ENCODE peak calls at places on chromosomes 1 and 21, in eight cellular contexts. S is cardiac muscle cell; K is left ventricle myocardium inferior; A is coronary artery; V is body of pancreas; M is activated CD8-positive, alpha-beta T cell treated with anti-CD3 and anti-CD28 coated beads for 36 hours; I is type B pancreatic cell; H is AG09319. W is an unnamed sample.

GRCh38 chr1:76430532-76430931 is 356.0 kb downstream of the ST6GALNAC3 start:
- DNase-seq in S (peak; percentile 19), K (no peak), A (no peak), V (no peak), M (no peak), I (no peak), H (no peak), W (no peak)

GRCh38 chr1:219088778-219089557 is 84.7 kb upstream of the LYPLAL1 start:
- DNase-seq in S (peak; percentile 95), K (peak; percentile 19), A (peak; percentile 80), V (no peak), M (no peak), I (no peak), H (peak; percentile 75), W (peak; percentile 16)

GRCh38 chr1:116429821-116430374 is 56.9 kb downstream of the ATP1A1 start:
- DNase-seq in S (no peak), K (no peak), A (no peak), V (no peak), M (no peak), I (no peak), H (no peak), W (no peak)

GRCh38 chr1:14970115-14970798 is 183.3 kb upstream of the TMEM51 start:
- DNase-seq in S (peak; percentile 81), K (peak; percentile 42), A (peak; percentile 88), V (peak; percentile 29), M (peak; percentile 78), I (no peak), H (peak; percentile 88), W (no peak)

GRCh38 chr21:26469789-26470188 is 103.3 kb downstream of the CYYR1 start:
- DNase-seq in S (peak; percentile 59), K (no peak), A (no peak), V (no peak), M (no peak), I (no peak), H (peak; percentile 15), W (no peak)

GRCh38 chr1:231248778-231249177 is 7.8 kb downstream of the GNPAT start:
- DNase-seq in S (no peak), K (no peak), A (no peak), V (no peak), M (no peak), I (no peak), H (no peak), W (no peak)

GRCh38 chr21:45612096-45613019 is 31.2 kb upstream of the PCBP3 start:
- DNase-seq in S (peak; percentile 87), K (no peak), A (peak; percentile 61), V (no peak), M (no peak), I (no peak), H (no peak), W (no peak)

GRCh38 chr1:234246638-234247116 is 126.6 kb upstream of the COA6 start:
- DNase-seq in S (no peak), K (no peak), A (no peak), V (no peak), M (no peak), I (no peak), H (no peak), W (peak; percentile 43)

GRCh38 chr1:151583796-151584195 is 28.1 kb upstream of the SNX27 start:
- DNase-seq in S (no peak), K (no peak), A (no peak), V (no peak), M (no peak), I (no peak), H (no peak), W (no peak)

GRCh38 chr1:65423884-65424655 is 3.6 kb downstream of the LEPR start:
- DNase-seq in S (peak; percentile 89), K (no peak), A (no peak), V (no peak), M (peak; percentile 29), I (no peak), H (no peak), W (no peak)

GRCh38 chr1:6491966-6492365 is 499 bp upstream of the PLEKHG5 start:
- DNase-seq in S (no peak), K (no peak), A (no peak), V (no peak), M (peak; percentile 35), I (no peak), H (no peak), W (no peak)

GRCh38 chr1:230572121-230573083 is 69.9 kb upstream of the COG2 start:
- DNase-seq in S (peak; percentile 48), K (no peak), A (no peak), V (peak; percentile 20), M (no peak), I (no peak), H (no peak), W (no peak)

GRCh38 chr1:221655766-221656305 is 86.1 kb downstream of the DUSP10 start:
- DNase-seq in S (no peak), K (no peak), A (no peak), V (no peak), M (no peak), I (no peak), H (no peak), W (no peak)
- TF ChIP-seq CTCF in S (no peak), K (no peak), A (no peak), V (no peak), M (no peak), I (no peak), H (no peak), W (no peak)

GRCh38 chr1:213987876-213988638 is at the start of gene PROX1:
- DNase-seq in S (peak; percentile 92), K (peak; percentile 78), A (no peak), V (peak; percentile 85), M (peak; percentile 68), I (peak; percentile 84), H (peak; percentile 44), W (peak; percentile 63)
- TF ChIP-seq CTCF in S (peak; percentile 15), K (no peak), A (no peak), V (no peak), M (no peak), I (no peak), H (no peak), W (no peak)

GRCh38 chr1:205983925-205984725 is 19.1 kb downstream of the RAB7B start:
- DNase-seq in S (peak; percentile 75), K (peak; percentile 71), A (no peak), V (peak; percentile 72), M (peak; percentile 59), I (no peak), H (no peak), W (peak; percentile 71)
- TF ChIP-seq CTCF in S (peak; percentile 93), K (peak; percentile 84), A (peak; percentile 42), V (peak; percentile 47), M (peak; percentile 46), I (peak; percentile 82), H (peak; percentile 89), W (peak; percentile 82)

DNA sequence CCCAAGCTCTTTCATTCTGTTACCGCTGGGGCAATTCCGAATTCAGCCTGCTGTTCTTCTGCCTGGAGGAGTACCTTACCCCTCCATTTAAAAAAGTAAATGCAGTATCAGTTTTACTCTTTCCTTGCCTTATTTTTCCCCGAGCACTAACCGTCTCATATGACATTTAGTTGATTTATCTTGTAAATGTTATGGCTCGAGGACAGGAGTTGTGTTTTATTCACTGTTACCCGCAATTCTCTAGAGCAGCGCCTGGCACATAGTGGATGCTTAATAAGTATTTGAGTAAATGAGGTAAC is 425 bp upstream of the TADA1 start:
- DNase-seq in S (no peak), K (no peak), A (no peak), V (no peak), M (no peak), I (no peak), H (no peak), W (no peak)
- TF ChIP-seq CTCF in S (no peak), K (peak; percentile 52), A (no peak), V (peak; percentile 34), M (peak; percentile 32), I (peak; percentile 64), H (no peak), W (no peak)